ENCODE peak calls at places on chromosomes 16 and 17, in eight cellular contexts. V is WTC11, E is A549, J is IMR-90, B is SK-N-SH, I is H1, K is K562, L is HepG2. R is an unnamed sample.
A peak's percentile ranks its signal among the peaks of the same experiment; 100 is the strongest.

GRCh38 chr17:11241611-11242226 is 706 bp downstream of the SHISA6 start:
- DNase-seq in V (no peak), E (no peak), J (no peak), B (peak; percentile 22), I (peak; percentile 63), K (no peak), L (no peak), R (no peak)

GRCh38 chr17:42660692-42661345 is 1.7 kb downstream of the TUBG2 start:
- DNase-seq in V (no peak), E (peak; percentile 68), J (peak; percentile 72), B (no peak), I (no peak), K (peak; percentile 63), L (no peak), R (no peak)

GRCh38 chr16:89257281-89257731 is 39.8 kb downstream of the ZNF778 start:
- DNase-seq in V (peak; percentile 54), E (no peak), J (no peak), B (peak; percentile 64), I (peak; percentile 67), K (no peak), L (no peak), R (no peak)

GRCh38 chr16:81558077-81558443 is 113.5 kb downstream of the CMIP start:
- DNase-seq in V (no peak), E (no peak), J (no peak), B (no peak), I (no peak), K (no peak), L (no peak), R (no peak)

GRCh38 chr16:28534542-28535373 is 4.0 kb downstream of the NUPR1 start:
- DNase-seq in V (no peak), E (no peak), J (no peak), B (no peak), I (no peak), K (no peak), L (no peak), R (no peak)

GRCh38 chr16:89845417-89845816 is 17.1 kb downstream of the SPIRE2 start:
- DNase-seq in V (no peak), E (no peak), J (no peak), B (no peak), I (no peak), K (no peak), L (no peak), R (no peak)

GRCh38 chr17:17511293-17511741 is 15.1 kb upstream of the RASD1 start:
- DNase-seq in V (no peak), E (no peak), J (no peak), B (no peak), I (no peak), K (no peak), L (no peak), R (no peak)

GRCh38 chr16:6644916-6645315 is 687.7 kb upstream of the RBFOX1 start:
- DNase-seq in V (no peak), E (no peak), J (no peak), B (no peak), I (no peak), K (no peak), L (no peak), R (no peak)

GRCh38 chr17:9771465-9771864 is 19.9 kb downstream of the DHRS7C start:
- DNase-seq in V (no peak), E (no peak), J (no peak), B (no peak), I (no peak), K (no peak), L (no peak), R (no peak)

GRCh38 chr17:9766970-9767369 is 24.4 kb downstream of the DHRS7C start:
- DNase-seq in V (no peak), E (no peak), J (no peak), B (no peak), I (no peak), K (no peak), L (no peak), R (no peak)

GRCh38 chr17:9767432-9767991 is 23.9 kb downstream of the DHRS7C start:
- DNase-seq in V (no peak), E (no peak), J (no peak), B (no peak), I (no peak), K (no peak), L (no peak), R (no peak)

GRCh38 chr17:9769036-9769695 is 22.2 kb downstream of the DHRS7C start:
- DNase-seq in V (no peak), E (no peak), J (no peak), B (no peak), I (no peak), K (no peak), L (no peak), R (no peak)

DNA sequence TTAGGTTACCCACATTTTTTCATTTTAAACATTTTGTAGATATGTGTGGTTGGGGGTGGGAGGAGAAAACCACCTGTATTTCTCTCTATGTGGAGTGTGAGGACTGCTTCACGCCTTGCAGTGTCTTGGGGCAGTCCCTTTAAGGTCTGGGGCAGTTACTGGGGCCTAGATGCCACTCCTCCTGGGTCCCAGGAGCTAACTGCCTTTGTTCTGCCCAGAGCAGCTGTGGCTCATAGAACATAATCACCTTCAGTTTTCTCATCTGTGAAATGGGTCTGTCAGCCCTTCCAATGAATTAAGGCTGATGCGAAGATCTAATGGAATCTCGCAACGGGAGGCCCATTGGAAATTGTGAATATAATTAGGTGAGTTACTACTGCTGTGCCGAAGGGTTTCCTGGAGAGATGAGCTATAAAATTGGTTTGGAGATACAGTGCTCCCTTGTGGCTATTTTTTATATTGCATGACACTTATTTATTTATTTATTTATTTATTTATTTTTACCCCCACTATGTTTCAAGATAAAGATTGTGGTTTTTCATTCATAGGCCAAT is 22.9 kb downstream of the DHRS7C start:
- DNase-seq in V (no peak), E (peak; percentile 60), J (peak; percentile 16), B (peak; percentile 45), I (no peak), K (peak; percentile 25), L (peak; percentile 14), R (no peak)
- TF ChIP-seq USF2 in V (no peak), E (no peak), J (no peak), B (no peak), I (no peak), K (no peak), L (no peak), R (no peak)

DNA sequence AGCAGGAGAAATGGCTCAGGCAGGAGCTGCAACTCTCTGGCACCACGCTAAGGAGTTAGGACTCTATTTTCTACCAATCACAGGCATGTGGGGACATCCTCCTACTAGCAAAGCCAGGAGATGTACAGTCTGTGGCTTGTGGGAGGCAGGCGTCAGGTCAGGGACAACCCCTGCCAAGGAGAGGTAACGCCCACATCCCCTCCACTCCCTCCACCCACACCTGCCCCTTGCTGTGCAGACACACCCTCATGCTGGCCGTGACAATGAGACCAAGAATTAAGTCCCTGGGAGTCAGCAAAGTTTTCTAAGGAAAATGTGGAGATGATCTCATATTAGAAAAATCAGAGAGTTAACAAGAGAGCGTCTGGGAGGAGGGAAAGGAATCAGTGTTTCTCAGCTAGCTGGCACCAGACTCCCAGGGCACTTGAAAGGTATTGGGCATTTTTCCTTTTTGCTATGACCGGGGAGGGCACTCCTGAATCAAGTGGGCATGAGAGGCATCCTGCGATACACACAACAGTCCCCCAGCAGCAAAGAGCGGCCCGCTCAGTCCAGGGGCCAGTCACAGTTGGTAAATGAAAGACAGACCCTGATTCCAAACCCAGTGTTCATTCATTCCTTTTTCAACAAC is 87.3 kb upstream of the RPL38 start:
- DNase-seq in V (no peak), E (no peak), J (no peak), B (no peak), I (no peak), K (no peak), L (no peak), R (no peak)
- TF ChIP-seq USF2 in V (no peak), E (no peak), J (no peak), B (no peak), I (no peak), K (no peak), L (no peak), R (no peak)

DNA sequence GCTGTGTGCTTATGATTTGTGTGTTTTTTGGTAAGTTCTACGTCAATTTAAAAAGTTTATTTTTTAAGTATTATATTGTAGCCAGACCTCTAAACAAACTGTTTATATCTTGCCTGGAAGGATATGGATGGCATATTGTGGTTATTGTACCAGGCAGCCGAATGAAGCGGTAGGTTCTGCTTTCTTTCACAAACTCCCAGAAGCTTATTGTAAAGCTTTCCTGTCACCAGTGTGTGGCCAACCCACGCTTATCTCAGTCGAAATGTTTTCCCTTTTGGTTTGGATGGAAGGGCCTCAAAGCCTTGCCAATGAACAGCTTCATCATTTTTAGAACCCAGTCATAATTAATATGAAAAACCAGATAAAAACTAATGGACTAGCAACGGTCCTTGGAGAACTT is 53.1 kb downstream of the CYB5B start:
- DNase-seq in V (no peak), E (no peak), J (peak; percentile 39), B (no peak), I (no peak), K (no peak), L (no peak), R (no peak)
- TF ChIP-seq USF2 in V (no peak), E (no peak), J (no peak), B (no peak), I (no peak), K (no peak), L (no peak), R (no peak)

GRCh38 chr17:61312406-61313295 is 87.0 kb upstream of the TBX2 start:
- DNase-seq in V (no peak), E (no peak), J (no peak), B (no peak), I (no peak), K (no peak), L (no peak), R (no peak)

GRCh38 chr17:61313515-61314326 is 85.9 kb upstream of the TBX2 start:
- DNase-seq in V (no peak), E (no peak), J (no peak), B (no peak), I (no peak), K (no peak), L (no peak), R (no peak)

GRCh38 chr17:61317779-61318178 is 81.9 kb upstream of the TBX2 start:
- DNase-seq in V (peak; percentile 24), E (no peak), J (no peak), B (no peak), I (no peak), K (no peak), L (no peak), R (no peak)

GRCh38 chr17:61316633-61317032 is 83.0 kb upstream of the TBX2 start:
- DNase-seq in V (no peak), E (no peak), J (no peak), B (no peak), I (no peak), K (no peak), L (no peak), R (no peak)

DNA sequence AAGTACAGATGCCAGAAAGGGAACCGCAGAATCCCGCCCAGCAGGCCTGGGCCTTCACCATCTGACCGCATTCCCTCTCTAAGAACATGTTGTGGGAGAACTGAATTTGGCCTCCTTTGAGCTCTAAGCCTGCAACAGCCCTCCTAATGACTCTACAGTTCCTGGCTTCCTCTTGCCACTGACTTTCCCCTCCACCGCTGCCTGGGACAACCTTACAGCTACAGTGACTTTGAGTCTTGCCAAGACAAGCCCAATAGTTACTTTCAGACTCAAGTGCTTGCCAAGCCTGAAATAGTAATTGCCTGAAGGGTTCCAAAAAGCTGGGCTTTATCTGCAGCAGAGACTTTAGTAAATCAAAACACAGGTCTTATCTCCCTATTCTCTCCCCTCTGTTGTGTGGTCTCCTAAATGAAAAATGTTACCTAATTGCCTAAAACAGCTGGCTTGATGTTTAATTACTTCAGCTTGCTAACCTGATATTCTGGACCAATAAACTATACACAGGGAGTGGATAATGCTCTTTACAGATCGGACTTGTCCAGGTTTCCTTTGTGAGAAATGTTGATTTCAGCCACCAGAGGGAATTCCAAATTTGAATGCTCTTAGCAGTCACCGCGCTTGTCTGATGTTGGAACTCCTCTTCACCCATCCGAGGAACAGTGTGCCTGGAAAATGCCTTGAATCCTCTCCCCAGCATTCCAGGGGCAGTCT is 85.1 kb upstream of the TBX2 start:
- DNase-seq in V (no peak), E (no peak), J (peak; percentile 60), B (peak; percentile 69), I (no peak), K (no peak), L (no peak), R (no peak)
- TF ChIP-seq USF2 in V (no peak), E (no peak), J (no peak), B (no peak), I (no peak), K (no peak), L (no peak), R (no peak)